ENCODE peak calls at places on chromosomes 7 and 10, in four cellular contexts. One of them, this sample, is unnamed.

GRCh38 chr7:44131173-44132009 is 8.0 kb upstream of the POLD2 start:
- DNase-seq in lung: no peak
- DNase-seq in heart right ventricle: no peak
- DNase-seq in neural progenitor cell: peak; percentile 48
- DNase-seq in this sample: no peak

GRCh38 chr10:17340144-17340829 is 112.2 kb downstream of the VIM start:
- DNase-seq in lung: no peak
- DNase-seq in heart right ventricle: no peak
- DNase-seq in neural progenitor cell: no peak
- DNase-seq in this sample: no peak

GRCh38 chr7:84100866-84101265 is 93.7 kb downstream of the SEMA3A start:
- DNase-seq in lung: no peak
- DNase-seq in heart right ventricle: no peak
- DNase-seq in neural progenitor cell: no peak
- DNase-seq in this sample: no peak

GRCh38 chr10:7475046-7475860 is 64.4 kb upstream of the SFMBT2 start:
- DNase-seq in lung: no peak
- DNase-seq in heart right ventricle: no peak
- DNase-seq in neural progenitor cell: peak; percentile 60
- DNase-seq in this sample: no peak

GRCh38 chr10:78947226-78947625 is 121.5 kb upstream of the ZMIZ1 start:
- DNase-seq in lung: no peak
- DNase-seq in heart right ventricle: no peak
- DNase-seq in neural progenitor cell: no peak
- DNase-seq in this sample: no peak

GRCh38 chr7:134502463-134502862 is 24.9 kb upstream of the AKR1B10 start:
- DNase-seq in lung: peak; percentile 49
- DNase-seq in heart right ventricle: peak; percentile 33
- DNase-seq in neural progenitor cell: no peak
- DNase-seq in this sample: no peak

GRCh38 chr7:44380179-44380830 is 54.9 kb upstream of the CAMK2B start:
- DNase-seq in lung: peak; percentile 18
- DNase-seq in heart right ventricle: no peak
- DNase-seq in neural progenitor cell: no peak
- DNase-seq in this sample: no peak

GRCh38 chr10:69660296-69660695 is 30.2 kb downstream of the FAM241B start:
- DNase-seq in lung: no peak
- DNase-seq in heart right ventricle: no peak
- DNase-seq in neural progenitor cell: no peak
- DNase-seq in this sample: no peak

GRCh38 chr7:148687555-148687954 is 11.1 kb upstream of the CUL1 start:
- DNase-seq in lung: no peak
- DNase-seq in heart right ventricle: no peak
- DNase-seq in neural progenitor cell: no peak
- DNase-seq in this sample: no peak

GRCh38 chr10:97858001-97858439 is 8.4 kb downstream of the GOLGA7B start:
- DNase-seq in lung: no peak
- DNase-seq in heart right ventricle: no peak
- DNase-seq in neural progenitor cell: no peak
- DNase-seq in this sample: no peak

GRCh38 chr10:113890769-113891168 is 36.3 kb downstream of the NHLRC2 start:
- DNase-seq in lung: no peak
- DNase-seq in heart right ventricle: no peak
- DNase-seq in neural progenitor cell: no peak
- DNase-seq in this sample: no peak

GRCh38 chr10:21368728-21369425 is 156.6 kb downstream of the SKIDA1 start:
- DNase-seq in lung: no peak
- DNase-seq in heart right ventricle: no peak
- DNase-seq in neural progenitor cell: no peak
- DNase-seq in this sample: no peak

GRCh38 chr7:100875356-100875751 is 451 bp downstream of the SRRT start:
- DNase-seq in lung: no peak
- DNase-seq in heart right ventricle: no peak
- DNase-seq in neural progenitor cell: peak; percentile 47
- DNase-seq in this sample: no peak

GRCh38 chr10:69278446-69278963 is at the start of gene HK1:
- DNase-seq in lung: no peak
- DNase-seq in heart right ventricle: peak; percentile 23
- DNase-seq in neural progenitor cell: peak; percentile 67
- DNase-seq in this sample: no peak

GRCh38 chr7:143131777-143132176 is at the start of gene PIP:
- DNase-seq in lung: no peak
- DNase-seq in heart right ventricle: no peak
- DNase-seq in neural progenitor cell: no peak
- DNase-seq in this sample: no peak

GRCh38 chr10:117216611-117217195 is 19.4 kb downstream of the KCNK18 start:
- DNase-seq in lung: peak; percentile 53
- DNase-seq in heart right ventricle: peak; percentile 34
- DNase-seq in neural progenitor cell: peak; percentile 94
- DNase-seq in this sample: no peak

GRCh38 chr7:41832936-41833335 is 130.0 kb upstream of the INHBA start:
- DNase-seq in lung: no peak
- DNase-seq in heart right ventricle: no peak
- DNase-seq in neural progenitor cell: no peak
- DNase-seq in this sample: no peak

GRCh38 chr10:23065549-23065948 is 29.8 kb upstream of the MSRB2 start:
- DNase-seq in lung: peak; percentile 80
- DNase-seq in heart right ventricle: peak; percentile 82
- DNase-seq in neural progenitor cell: no peak
- DNase-seq in this sample: peak; percentile 57

GRCh38 chr10:75540357-75541335 is 109.2 kb downstream of the LRMDA start:
- DNase-seq in lung: no peak
- DNase-seq in heart right ventricle: no peak
- DNase-seq in neural progenitor cell: peak; percentile 72
- DNase-seq in this sample: no peak

GRCh38 chr7:158682456-158682855 is 22.1 kb downstream of the NCAPG2 start:
- DNase-seq in lung: no peak
- DNase-seq in heart right ventricle: no peak
- DNase-seq in neural progenitor cell: no peak
- DNase-seq in this sample: no peak

GRCh38 chr7:125828153-125828690 is 898.6 kb upstream of the POT1 start:
- DNase-seq in lung: no peak
- DNase-seq in heart right ventricle: no peak
- DNase-seq in neural progenitor cell: no peak
- DNase-seq in this sample: no peak

GRCh38 chr10:29022513-29022912 is 266.4 kb upstream of the LYZL1 start:
- DNase-seq in lung: no peak
- DNase-seq in heart right ventricle: no peak
- DNase-seq in neural progenitor cell: peak; percentile 12
- DNase-seq in this sample: no peak

GRCh38 chr10:114822771-114823463 is 1.3 kb downstream of the FHIP2A start:
- DNase-seq in lung: no peak
- DNase-seq in heart right ventricle: no peak
- DNase-seq in neural progenitor cell: no peak
- DNase-seq in this sample: no peak

GRCh38 chr10:7458554-7458953 is 47.7 kb upstream of the SFMBT2 start:
- DNase-seq in lung: no peak
- DNase-seq in heart right ventricle: no peak
- DNase-seq in neural progenitor cell: no peak
- DNase-seq in this sample: no peak

GRCh38 chr10:28382520-28383269 is 79.8 kb upstream of the MPP7 start:
- DNase-seq in lung: no peak
- DNase-seq in heart right ventricle: no peak
- DNase-seq in neural progenitor cell: no peak
- DNase-seq in this sample: no peak

DNA sequence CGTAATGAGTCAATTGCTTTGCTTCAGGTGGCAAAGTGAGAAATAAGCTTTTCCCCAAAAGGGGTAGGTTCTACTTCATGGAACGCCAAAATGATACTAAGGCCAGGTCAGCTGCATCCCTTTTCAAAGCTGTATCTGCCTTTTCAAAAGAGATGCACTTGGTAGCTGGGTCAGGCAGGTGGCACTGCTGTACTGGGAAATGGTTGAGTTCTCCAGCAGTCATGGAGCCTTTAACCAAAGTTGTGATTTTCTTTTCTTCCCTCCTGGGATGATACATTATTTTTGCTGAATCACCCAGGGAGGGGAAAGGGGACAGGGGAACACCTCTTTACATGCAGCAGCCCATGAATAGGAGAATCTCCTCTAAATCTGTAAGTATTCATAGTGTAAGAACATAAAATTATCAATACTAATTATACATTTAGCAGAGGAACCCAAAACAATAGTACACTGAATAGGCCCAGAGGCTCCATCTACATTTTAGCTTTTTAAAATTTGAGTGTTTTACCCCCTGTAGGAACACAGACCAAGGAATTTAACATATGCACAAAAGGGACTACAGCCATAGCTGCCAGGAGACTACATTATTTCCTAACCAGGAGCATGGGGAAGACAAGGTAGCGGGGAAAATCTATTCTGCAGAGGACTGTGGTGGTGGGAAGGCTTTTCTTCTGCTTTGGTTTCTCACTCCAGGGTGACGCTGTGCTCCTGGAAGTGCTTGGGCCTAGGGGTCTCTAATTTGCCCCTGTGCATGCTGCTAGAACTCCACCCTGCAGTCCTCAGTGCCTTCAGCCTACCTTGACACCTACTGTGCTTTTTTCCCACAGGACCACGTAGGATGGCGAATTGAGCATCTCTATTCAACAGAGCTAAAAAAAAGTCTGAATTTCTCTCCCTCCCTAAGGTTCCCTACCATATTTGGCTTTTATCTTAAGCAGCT is 6.4 kb upstream of the GPR22 start:
- DNase-seq in lung: peak; percentile 31
- DNase-seq in heart right ventricle: peak; percentile 61
- DNase-seq in neural progenitor cell: peak; percentile 64
- DNase-seq in this sample: no peak
- TF ChIP-seq CTCF in lung: peak; percentile 67
- TF ChIP-seq CTCF in heart right ventricle: peak; percentile 54
- TF ChIP-seq CTCF in neural progenitor cell: peak; percentile 67
- TF ChIP-seq CTCF in this sample: peak; percentile 67

DNA sequence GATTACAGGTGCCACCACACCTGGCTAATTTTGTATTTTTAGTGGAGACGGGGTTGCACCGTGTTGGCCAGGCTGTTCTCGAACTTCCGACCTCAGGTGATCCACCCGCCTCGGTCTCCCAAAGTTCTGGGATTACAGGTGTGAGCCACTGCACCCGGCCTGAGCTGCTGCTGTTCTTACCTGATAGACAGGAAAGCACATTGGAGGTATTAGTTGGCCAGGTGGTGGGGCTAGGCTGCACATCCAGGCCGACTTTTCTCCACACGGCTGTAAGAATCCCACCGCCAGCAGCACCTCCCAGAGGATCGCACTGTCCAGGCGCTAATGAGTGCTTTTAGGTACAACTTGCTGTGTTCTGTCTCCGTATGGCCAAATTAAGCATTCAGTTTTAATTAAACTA is 112.6 kb downstream of the WDR37 start:
- DNase-seq in lung: no peak
- DNase-seq in heart right ventricle: no peak
- DNase-seq in neural progenitor cell: no peak
- DNase-seq in this sample: no peak
- H3K27me3 ChIP-seq in lung: no peaks in the 10 kb centered on the region
- H3K27me3 ChIP-seq in heart right ventricle: no peaks in the 10 kb centered on the region
- H3K27me3 ChIP-seq in neural progenitor cell: no peaks in the 10 kb centered on the region
- H3K27me3 ChIP-seq in this sample: no peaks in the 10 kb centered on the region

GRCh38 chr10:3469639-3470020 is 297.0 kb upstream of the PITRM1 start:
- DNase-seq in lung: no peak
- DNase-seq in heart right ventricle: no peak
- DNase-seq in neural progenitor cell: no peak
- DNase-seq in this sample: no peak

GRCh38 chr10:3464760-3465405 is 292.3 kb upstream of the PITRM1 start:
- DNase-seq in lung: no peak
- DNase-seq in heart right ventricle: no peak
- DNase-seq in neural progenitor cell: no peak
- DNase-seq in this sample: no peak

GRCh38 chr10:3468919-3469638 is 296.5 kb upstream of the PITRM1 start:
- DNase-seq in lung: peak; percentile 66
- DNase-seq in heart right ventricle: peak; percentile 66
- DNase-seq in neural progenitor cell: peak; percentile 27
- DNase-seq in this sample: peak; percentile 28

GRCh38 chr10:3465406-3465891 is 292.9 kb upstream of the PITRM1 start:
- DNase-seq in lung: no peak
- DNase-seq in heart right ventricle: no peak
- DNase-seq in neural progenitor cell: no peak
- DNase-seq in this sample: no peak

GRCh38 chr10:3467052-3467906 is 294.7 kb upstream of the PITRM1 start:
- DNase-seq in lung: peak; percentile 69
- DNase-seq in heart right ventricle: peak; percentile 87
- DNase-seq in neural progenitor cell: peak; percentile 32
- DNase-seq in this sample: peak; percentile 48
- TF ChIP-seq CTCF in lung: peak; percentile 9
- TF ChIP-seq CTCF in heart right ventricle: peak; percentile 48
- TF ChIP-seq CTCF in neural progenitor cell: peak; percentile 25
- TF ChIP-seq CTCF in this sample: no peak

DNA sequence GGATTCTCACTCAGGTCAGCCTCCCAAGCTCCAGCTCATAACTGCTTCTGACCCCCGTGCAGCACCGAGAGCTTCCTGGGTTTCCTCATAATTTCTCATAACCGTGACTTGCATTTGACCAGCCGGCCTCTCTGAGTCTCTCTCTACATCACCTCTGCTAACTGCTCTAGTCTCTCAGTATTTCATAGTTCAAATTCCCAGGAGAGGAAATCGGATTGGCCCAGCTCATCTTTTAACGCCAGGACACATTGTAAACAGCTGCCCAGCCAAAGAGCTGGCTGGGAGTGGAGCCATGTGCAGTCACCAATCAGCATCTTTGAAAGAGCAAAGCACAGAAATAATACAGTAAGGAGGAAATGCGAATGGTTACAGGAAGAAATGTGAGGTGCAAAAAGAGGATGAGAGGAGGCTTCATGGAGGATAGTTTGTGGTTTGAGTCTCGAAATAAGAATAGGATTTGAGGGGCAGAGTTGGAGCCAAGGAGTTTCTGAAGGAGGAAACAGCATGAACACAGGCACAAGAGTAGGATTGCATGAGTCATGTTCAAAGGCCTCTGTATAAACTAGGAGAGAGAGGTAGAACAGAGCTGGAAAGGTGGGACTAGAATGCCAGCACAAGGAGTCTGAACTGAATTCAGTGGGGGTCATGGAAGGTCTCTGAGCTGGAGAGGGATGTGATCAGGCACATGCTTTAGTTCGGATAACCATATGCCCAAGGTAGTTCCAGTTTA is 15.2 kb upstream of the LBX1 start:
- DNase-seq in lung: no peak
- DNase-seq in heart right ventricle: no peak
- DNase-seq in neural progenitor cell: no peak
- DNase-seq in this sample: no peak
- H3K27me3 ChIP-seq in lung: peaks cover 4% of the 10 kb centered on the region
- H3K27me3 ChIP-seq in heart right ventricle: no peaks in the 10 kb centered on the region
- H3K27me3 ChIP-seq in neural progenitor cell: peaks cover 100% of the 10 kb centered on the region
- H3K27me3 ChIP-seq in this sample: no peaks in the 10 kb centered on the region